ENCODE peak calls at places on chromosomes 2 and 18, in five cellular contexts. O is psoas muscle, R is heart right ventricle, Y is mesendoderm, X is sigmoid colon. K is an unnamed sample.

GRCh38 chr2:237818066-237818473 is 19.5 kb downstream of the RBM44 start:
- DNase-seq in O (no peak), R (no peak), Y (no peak), X (no peak), K (peak; percentile 11)

GRCh38 chr2:64931536-64932326 is 57.5 kb upstream of the SLC1A4 start:
- DNase-seq in O (no peak), R (no peak), Y (no peak), X (peak; percentile 22), K (no peak)

GRCh38 chr2:128520787-128521186 is 202.1 kb upstream of the HS6ST1 start:
- DNase-seq in O (no peak), R (no peak), Y (no peak), X (no peak), K (no peak)

GRCh38 chr2:57076856-57077255 is 893.1 kb downstream of the CCDC85A start:
- DNase-seq in O (no peak), R (no peak), Y (no peak), X (no peak), K (no peak)

GRCh38 chr2:96806468-96807126 is 9.5 kb upstream of the CNNM3 start:
- DNase-seq in O (no peak), R (no peak), Y (no peak), X (peak; percentile 29), K (no peak)

GRCh38 chr2:43657241-43657640 is 19.0 kb downstream of the C1GALT1C1L start:
- DNase-seq in O (no peak), R (no peak), Y (no peak), X (no peak), K (no peak)

GRCh38 chr2:46213906-46214305 is 83.3 kb upstream of the EPAS1 start:
- DNase-seq in O (no peak), R (no peak), Y (no peak), X (no peak), K (no peak)

GRCh38 chr2:142867161-142867560 is 10.3 kb upstream of the KYNU start:
- DNase-seq in O (no peak), R (no peak), Y (no peak), X (no peak), K (peak; percentile 80)

GRCh38 chr2:234911271-234911670 is 40.5 kb upstream of the SH3BP4 start:
- DNase-seq in O (no peak), R (no peak), Y (no peak), X (no peak), K (no peak)

GRCh38 chr2:187008111-187008510 is 159.1 kb upstream of the ZSWIM2 start:
- DNase-seq in O (no peak), R (no peak), Y (no peak), X (no peak), K (no peak)

GRCh38 chr2:160715428-160715827 is 221.8 kb upstream of the RBMS1 start:
- DNase-seq in O (no peak), R (no peak), Y (no peak), X (no peak), K (no peak)

GRCh38 chr2:134739879-134740301 is 21.1 kb upstream of the TMEM163 start:
- DNase-seq in O (no peak), R (no peak), Y (no peak), X (no peak), K (no peak)

GRCh38 chr18:45841060-45841764 is 15.7 kb downstream of the SIGLEC15 start:
- DNase-seq in O (no peak), R (no peak), Y (no peak), X (no peak), K (no peak)

GRCh38 chr2:53058526-53058925 is 709.1 kb upstream of the CHAC2 start:
- DNase-seq in O (no peak), R (no peak), Y (peak; percentile 98), X (no peak), K (no peak)

GRCh38 chr2:187453078-187453641 is 5.1 kb upstream of the CALCRL start:
- DNase-seq in O (no peak), R (no peak), Y (peak; percentile 38), X (no peak), K (no peak)

GRCh38 chr2:203951366-203951902 is 14.9 kb downstream of the ICOS start:
- DNase-seq in O (no peak), R (no peak), Y (no peak), X (no peak), K (no peak)

GRCh38 chr18:56158676-56159075 is 479.7 kb downstream of the TXNL1 start:
- DNase-seq in O (no peak), R (no peak), Y (no peak), X (no peak), K (no peak)

GRCh38 chr2:109472331-109473005 is 141.3 kb downstream of the SEPTIN10 start:
- DNase-seq in O (no peak), R (no peak), Y (no peak), X (no peak), K (no peak)

GRCh38 chr2:27720004-27720551 is 51.4 kb upstream of the MRPL33 start:
- DNase-seq in O (no peak), R (no peak), Y (peak; percentile 37), X (no peak), K (peak; percentile 98)
- H3K27ac ChIP-seq in O (peak overlapping the region; percentile 65), R (peak overlapping the region; percentile 73), Y (no peak overlapping the region), X (no peak overlapping the region), K (peak overlapping the region; percentile 32)

GRCh38 chr18:62758591-62758990 is 43.2 kb downstream of the PHLPP1 start:
- DNase-seq in O (no peak), R (no peak), Y (no peak), X (no peak), K (no peak)
- H3K27ac ChIP-seq in O (no peak overlapping the region), R (no peak overlapping the region), Y (no peak overlapping the region), X (no peak overlapping the region), K (peak overlapping the region; percentile 89)

GRCh38 chr18:25097119-25098114 is 254.5 kb downstream of the ZNF521 start:
- DNase-seq in O (no peak), R (no peak), Y (peak; percentile 5), X (no peak), K (no peak)
- H3K27ac ChIP-seq in O (no peak overlapping the region), R (no peak overlapping the region), Y (no peak overlapping the region), X (no peak overlapping the region), K (no peak overlapping the region)

GRCh38 chr18:40121001-40121400 is 1834.0 kb upstream of the PIK3C3 start:
- DNase-seq in O (no peak), R (no peak), Y (no peak), X (no peak), K (no peak)

DNA sequence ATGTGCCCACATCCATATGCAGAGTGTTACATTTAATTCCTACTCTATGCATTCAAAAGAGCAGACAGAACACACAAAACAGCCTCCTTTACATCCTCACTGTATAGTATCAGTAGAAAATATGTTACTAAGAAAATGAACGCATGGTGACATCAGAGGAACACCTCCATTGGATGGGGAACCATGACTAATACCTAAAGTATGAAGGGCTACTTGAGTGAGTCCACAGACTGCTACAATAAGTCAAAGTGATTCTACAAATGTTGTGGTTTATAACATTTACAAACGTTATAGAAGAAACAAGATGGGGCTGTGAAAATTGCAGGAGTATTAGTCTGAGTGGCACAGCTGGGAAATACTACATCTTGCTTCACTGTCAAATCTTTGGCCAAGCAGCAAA is 1830.9 kb upstream of the PIK3C3 start:
- DNase-seq in O (no peak), R (no peak), Y (peak; percentile 27), X (no peak), K (no peak)
- H3K27ac ChIP-seq in O (no peak overlapping the region), R (no peak overlapping the region), Y (no peak overlapping the region), X (no peak overlapping the region), K (no peak overlapping the region)

K was measured in keratinocyte.